ENCODE peak calls at places on chromosomes 12 and 14, in nine cellular contexts. D is NT2/D1; F is osteoblast; S is AG10803; K is mesenchymal stem cell; G is MG63; M is esophagus squamous epithelium; J is GM23338; O is CD8-positive, alpha-beta memory T cell. V is an unnamed sample.
A peak's percentile ranks its signal among the peaks of the same experiment; 100 is the strongest.

GRCh38 chr14:55102141-55102547 is 26.9 kb upstream of the LGALS3 start:
- DNase-seq in D (peak; percentile 8), F (peak; percentile 84), S (peak; percentile 100), K (peak; percentile 92), G (peak; percentile 97), M (peak; percentile 48), J (peak; percentile 49), O (peak; percentile 59), V (peak; percentile 100)

GRCh38 chr12:27233814-27234213 is 10.3 kb upstream of the STK38L start:
- DNase-seq in D (no peak), F (no peak), S (no peak), K (no peak), G (no peak), M (no peak), J (peak; percentile 64), O (no peak), V (no peak)

GRCh38 chr14:94127330-94127729 is 2.1 kb downstream of the IFI27L2 start:
- DNase-seq in D (no peak), F (no peak), S (no peak), K (no peak), G (no peak), M (no peak), J (no peak), O (no peak), V (no peak)

GRCh38 chr14:74950795-74951442 is 4.5 kb downstream of the PGF start:
- DNase-seq in D (no peak), F (no peak), S (no peak), K (peak; percentile 60), G (no peak), M (no peak), J (no peak), O (no peak), V (no peak)

GRCh38 chr12:124633269-124633953 is 66.0 kb upstream of the NCOR2 start:
- DNase-seq in D (no peak), F (peak; percentile 89), S (no peak), K (no peak), G (no peak), M (no peak), J (no peak), O (no peak), V (no peak)

GRCh38 chr14:89504602-89505320 is 87.7 kb upstream of the FOXN3 start:
- DNase-seq in D (no peak), F (peak; percentile 88), S (peak; percentile 91), K (peak; percentile 72), G (peak; percentile 60), M (no peak), J (no peak), O (no peak), V (peak; percentile 49)

GRCh38 chr14:36580856-36581831 is 1.3 kb downstream of the NKX2-8 start:
- DNase-seq in D (no peak), F (peak; percentile 90), S (peak; percentile 24), K (peak; percentile 37), G (peak; percentile 54), M (no peak), J (peak; percentile 83), O (no peak), V (no peak)

GRCh38 chr12:6329693-6330045 is 12.2 kb downstream of the TNFRSF1A start:
- DNase-seq in D (no peak), F (peak; percentile 42), S (no peak), K (no peak), G (no peak), M (no peak), J (peak; percentile 47), O (no peak), V (no peak)

GRCh38 chr12:34336619-34337465 is 314.5 kb downstream of the ALG10 start:
- DNase-seq in D (no peak), F (no peak), S (no peak), K (no peak), G (no peak), M (no peak), J (no peak), O (no peak), V (no peak)
- H3K4me3 ChIP-seq in D (peak overlapping the region; percentile 46), F (no peak overlapping the region), S (no peak overlapping the region), K (no peak overlapping the region), G (no peak overlapping the region), M (no peak overlapping the region), J (no peak overlapping the region), O (no peak overlapping the region), V (no peak overlapping the region)

GRCh38 chr14:47391105-47391504 is 284.3 kb downstream of the MDGA2 start:
- DNase-seq in D (no peak), F (no peak), S (no peak), K (no peak), G (no peak), M (no peak), J (no peak), O (no peak), V (no peak)
- H3K4me3 ChIP-seq in D (no peak overlapping the region), F (no peak overlapping the region), S (no peak overlapping the region), K (no peak overlapping the region), G (no peak overlapping the region), M (no peak overlapping the region), J (no peak overlapping the region), O (no peak overlapping the region), V (no peak overlapping the region)

GRCh38 chr12:108801736-108802665 is 55.4 kb downstream of the SSH1 start:
- DNase-seq in D (peak; percentile 93), F (no peak), S (peak; percentile 88), K (peak; percentile 92), G (peak; percentile 24), M (no peak), J (peak; percentile 93), O (no peak), V (peak; percentile 82)
- H3K4me3 ChIP-seq in D (peak overlapping the region; percentile 5), F (peak overlapping the region; percentile 12), S (peak overlapping the region; percentile 46), K (peak overlapping the region; percentile 62), G (no peak overlapping the region), M (no peak overlapping the region), J (no peak overlapping the region), O (no peak overlapping the region), V (peak overlapping the region; percentile 21)

GRCh38 chr12:43579240-43579639 is 27.2 kb upstream of the ADAMTS20 start:
- DNase-seq in D (no peak), F (no peak), S (no peak), K (no peak), G (no peak), M (no peak), J (no peak), O (no peak), V (no peak)

GRCh38 chr12:43576162-43576561 is 24.2 kb upstream of the ADAMTS20 start:
- DNase-seq in D (no peak), F (no peak), S (no peak), K (no peak), G (no peak), M (no peak), J (no peak), O (no peak), V (no peak)

GRCh38 chr12:43580601-43581000 is 28.6 kb upstream of the ADAMTS20 start:
- DNase-seq in D (no peak), F (no peak), S (no peak), K (no peak), G (no peak), M (no peak), J (no peak), O (no peak), V (no peak)

GRCh38 chr12:43578782-43579181 is 26.8 kb upstream of the ADAMTS20 start:
- DNase-seq in D (no peak), F (no peak), S (peak; percentile 3), K (peak; percentile 2), G (no peak), M (no peak), J (no peak), O (no peak), V (peak; percentile 1)
- H3K4me3 ChIP-seq in D (no peak overlapping the region), F (no peak overlapping the region), S (no peak overlapping the region), K (peak overlapping the region; percentile 56), G (no peak overlapping the region), M (no peak overlapping the region), J (no peak overlapping the region), O (no peak overlapping the region), V (no peak overlapping the region)

DNA sequence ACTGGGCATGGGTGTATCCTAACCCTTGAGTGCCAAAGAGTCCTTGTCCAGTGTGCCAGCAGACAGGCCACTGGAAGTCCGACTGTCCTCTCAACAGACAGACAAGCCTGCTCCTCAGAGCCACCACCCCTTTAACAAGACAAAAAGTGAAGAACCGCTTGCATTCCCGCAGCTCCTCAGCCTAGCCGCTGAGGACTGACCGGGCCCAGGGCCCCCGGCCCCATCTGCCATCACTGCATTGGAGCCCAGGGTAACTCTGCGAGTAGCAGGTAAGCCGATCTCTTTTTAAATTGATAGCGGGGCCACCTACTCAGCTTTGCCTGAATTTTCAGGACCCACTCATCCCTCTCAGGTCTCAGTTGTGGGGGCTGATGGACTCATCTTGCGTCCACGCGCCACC is 68.9 kb downstream of the MOK start:
- DNase-seq in D (no peak), F (peak; percentile 58), S (no peak), K (no peak), G (no peak), M (no peak), J (no peak), O (no peak), V (no peak)
- H3K4me3 ChIP-seq in D (no peak overlapping the region), F (peak overlapping the region; percentile 75), S (no peak overlapping the region), K (no peak overlapping the region), G (no peak overlapping the region), M (no peak overlapping the region), J (no peak overlapping the region), O (no peak overlapping the region), V (no peak overlapping the region)

GRCh38 chr14:65180725-65181025 is 78.4 kb upstream of the MAX start:
- DNase-seq in D (no peak), F (no peak), S (no peak), K (no peak), G (no peak), M (no peak), J (no peak), O (no peak), V (no peak)
- H3K4me3 ChIP-seq in D (no peak overlapping the region), F (peak overlapping the region; percentile 34), S (no peak overlapping the region), K (peak overlapping the region; percentile 20), G (no peak overlapping the region), M (no peak overlapping the region), J (no peak overlapping the region), O (no peak overlapping the region), V (no peak overlapping the region)